ENCODE peak calls at places on chromosomes 13 and 19, in seven cellular contexts. G, D, Y, R, F, T and L are unnamed samples.

GRCh38 chr19:16527971-16528521 is 14.2 kb downstream of the CHERP start:
- DNase-seq in G (no peak), D (no peak), Y (peak; percentile 38), R (no peak), F (peak; percentile 50), T (no peak), L (peak; percentile 26)

GRCh38 chr19:55625004-55625326 is 599 bp upstream of the ZNF784 start:
- DNase-seq in G (no peak), D (no peak), Y (no peak), R (no peak), F (no peak), T (no peak), L (no peak)

GRCh38 chr19:31316201-31316951 is 32.9 kb downstream of the TSHZ3 start:
- DNase-seq in G (no peak), D (no peak), Y (no peak), R (no peak), F (peak; percentile 27), T (no peak), L (no peak)

GRCh38 chr19:14517446-14517839 is 754 bp downstream of the DNAJB1 start:
- DNase-seq in G (no peak), D (no peak), Y (no peak), R (no peak), F (no peak), T (no peak), L (no peak)

GRCh38 chr13:67725999-67726398 is 495.9 kb upstream of the PCDH9 start:
- DNase-seq in G (no peak), D (no peak), Y (no peak), R (no peak), F (no peak), T (no peak), L (no peak)

GRCh38 chr19:17497149-17497798 is 14.2 kb upstream of the PGLS start:
- DNase-seq in G (no peak), D (no peak), Y (no peak), R (no peak), F (no peak), T (no peak), L (no peak)

GRCh38 chr13:85314686-85315085 is 484.5 kb downstream of the SLITRK6 start:
- DNase-seq in G (no peak), D (no peak), Y (no peak), R (no peak), F (no peak), T (no peak), L (no peak)

GRCh38 chr19:58519087-58519354 is 589 bp downstream of the ZBTB45 start:
- DNase-seq in G (peak; percentile 65), D (no peak), Y (peak; percentile 39), R (peak; percentile 81), F (peak; percentile 72), T (peak; percentile 43), L (peak; percentile 83)

GRCh38 chr13:29543230-29544215 is 52.0 kb downstream of the SLC7A1 start:
- DNase-seq in G (peak; percentile 84), D (no peak), Y (no peak), R (no peak), F (no peak), T (peak; percentile 44), L (peak; percentile 3)

GRCh38 chr13:36814465-36814864 is 4.6 kb upstream of the RFXAP start:
- DNase-seq in G (no peak), D (no peak), Y (no peak), R (no peak), F (no peak), T (no peak), L (peak; percentile 75)

GRCh38 chr19:11418518-11419506 is at the start of gene RGL3:
- DNase-seq in G (no peak), D (no peak), Y (no peak), R (peak; percentile 72), F (no peak), T (no peak), L (peak; percentile 67)

GRCh38 chr19:1324792-1325567 is 39.3 kb downstream of the EFNA2 start:
- DNase-seq in G (peak; percentile 82), D (no peak), Y (no peak), R (peak; percentile 68), F (peak; percentile 90), T (peak; percentile 15), L (peak; percentile 49)

GRCh38 chr19:3547301-3547731 is 8.3 kb downstream of the TEKTIP1 start:
- DNase-seq in G (no peak), D (no peak), Y (no peak), R (no peak), F (no peak), T (no peak), L (no peak)

GRCh38 chr19:14434157-14434501 is 1.0 kb downstream of the PKN1 start:
- DNase-seq in G (no peak), D (no peak), Y (no peak), R (no peak), F (peak; percentile 36), T (no peak), L (peak; percentile 44)

GRCh38 chr13:111033172-111034133 is 81.7 kb upstream of the ARHGEF7 start:
- DNase-seq in G (no peak), D (no peak), Y (no peak), R (no peak), F (no peak), T (no peak), L (no peak)

GRCh38 chr13:106714271-106714670 is 146.3 kb upstream of the ARGLU1 start:
- DNase-seq in G (no peak), D (no peak), Y (no peak), R (no peak), F (no peak), T (no peak), L (no peak)

GRCh38 chr13:73429691-73430090 is 370.9 kb downstream of the KLF5 start:
- DNase-seq in G (no peak), D (no peak), Y (no peak), R (no peak), F (no peak), T (no peak), L (no peak)

GRCh38 chr19:47357788-47358680 is 8.9 kb downstream of the DHX34 start:
- DNase-seq in G (peak; percentile 7), D (no peak), Y (no peak), R (peak; percentile 46), F (no peak), T (no peak), L (no peak)

GRCh38 chr19:10168386-10168948 is 26.3 kb downstream of the DNMT1 start:
- DNase-seq in G (no peak), D (no peak), Y (no peak), R (no peak), F (no peak), T (no peak), L (peak; percentile 60)

GRCh38 chr13:106083620-106084350 is 451.7 kb downstream of the EFNB2 start:
- DNase-seq in G (peak; percentile 60), D (no peak), Y (no peak), R (peak; percentile 42), F (peak; percentile 63), T (no peak), L (no peak)

GRCh38 chr19:17244618-17245534 is 843 bp downstream of the NR2F6 start:
- DNase-seq in G (no peak), D (no peak), Y (no peak), R (no peak), F (no peak), T (no peak), L (peak; percentile 45)

GRCh38 chr13:83182845-83183244 is 699.4 kb downstream of the SLITRK1 start:
- DNase-seq in G (no peak), D (no peak), Y (no peak), R (no peak), F (no peak), T (no peak), L (no peak)

GRCh38 chr13:23470706-23471610 is 37.5 kb upstream of the SACS start:
- DNase-seq in G (no peak), D (no peak), Y (no peak), R (no peak), F (no peak), T (no peak), L (no peak)

GRCh38 chr19:13717194-13717643 is 47.1 kb upstream of the MRI1 start:
- DNase-seq in G (no peak), D (no peak), Y (no peak), R (no peak), F (no peak), T (no peak), L (no peak)

GRCh38 chr19:34676697-34677385 is at the start of gene SCGB2B2:
- DNase-seq in G (no peak), D (peak; percentile 24), Y (peak; percentile 68), R (peak; percentile 78), F (no peak), T (peak; percentile 52), L (peak; percentile 78)

GRCh38 chr19:54152267-54152666 is 7.3 kb downstream of the LENG1 start:
- DNase-seq in G (no peak), D (no peak), Y (no peak), R (no peak), F (no peak), T (no peak), L (no peak)